ENCODE peak calls at places on chromosome 2, in four cellular contexts. D is uterus, I is WERI-Rb-1, V is fibroblast of the aortic adventitia. B is an unnamed sample.

GRCh38 chr2:146806295-146807005 is 1038.4 kb upstream of the ACVR2A start:
- DNase-seq in D (no peak), I (no peak), V (peak), B (peak)

GRCh38 chr2:47031909-47032668 is 116.5 kb upstream of the MCFD2 start:
- DNase-seq in D (no peak), I (no peak), V (no peak), B (no peak)

GRCh38 chr2:178093471-178093870 is 18.8 kb upstream of the RBM45 start:
- DNase-seq in D (no peak), I (no peak), V (no peak), B (no peak)

GRCh38 chr2:33835926-33836325 is 236.8 kb upstream of the FAM98A start:
- DNase-seq in D (no peak), I (no peak), V (no peak), B (no peak)

GRCh38 chr2:197293252-197294007 is 17.1 kb downstream of the ANKRD44 start:
- DNase-seq in D (no peak), I (no peak), V (no peak), B (peak)

GRCh38 chr2:70671059-70671685 is 96.8 kb downstream of the ADD2 start:
- DNase-seq in D (no peak), I (no peak), V (peak), B (no peak)

GRCh38 chr2:53859354-53860159 is at the start of gene GPR75:
- DNase-seq in D (no peak), I (no peak), V (peak), B (peak)

GRCh38 chr2:54609647-54610046 is 113.8 kb upstream of the EML6 start:
- DNase-seq in D (no peak), I (no peak), V (no peak), B (no peak)

GRCh38 chr2:105252271-105252670 is 10.7 kb downstream of the GPR45 start:
- DNase-seq in D (no peak), I (no peak), V (no peak), B (no peak)

GRCh38 chr2:74862268-74862964 is 28.5 kb downstream of the HK2 start:
- DNase-seq in D (no peak), I (no peak), V (no peak), B (no peak)

GRCh38 chr2:189599245-189599644 is 18.7 kb upstream of the SLC40A1 start:
- DNase-seq in D (no peak), I (no peak), V (peak), B (no peak)

GRCh38 chr2:72539145-72539552 is 286.7 kb downstream of the EXOC6B start:
- DNase-seq in D (no peak), I (no peak), V (peak), B (peak)

GRCh38 chr2:159124441-159124911 is 156.0 kb downstream of the TANC1 start:
- DNase-seq in D (peak), I (no peak), V (peak), B (peak)

GRCh38 chr2:189676471-189676870 is 2.0 kb downstream of the ANKAR start:
- DNase-seq in D (no peak), I (no peak), V (no peak), B (peak)

GRCh38 chr2:143083636-143084035 is 45.6 kb upstream of the ARHGAP15 start:
- DNase-seq in D (no peak), I (no peak), V (peak), B (peak)

GRCh38 chr2:150126143-150126725 is 361.2 kb downstream of the RND3 start:
- DNase-seq in D (no peak), I (no peak), V (no peak), B (no peak)

GRCh38 chr2:130726614-130727180 is 2.2 kb upstream of the GPR148 start:
- DNase-seq in D (no peak), I (no peak), V (peak), B (no peak)
- H3K4me3 ChIP-seq in D (peak), I (peak), V (peak), B (peak)

DNA sequence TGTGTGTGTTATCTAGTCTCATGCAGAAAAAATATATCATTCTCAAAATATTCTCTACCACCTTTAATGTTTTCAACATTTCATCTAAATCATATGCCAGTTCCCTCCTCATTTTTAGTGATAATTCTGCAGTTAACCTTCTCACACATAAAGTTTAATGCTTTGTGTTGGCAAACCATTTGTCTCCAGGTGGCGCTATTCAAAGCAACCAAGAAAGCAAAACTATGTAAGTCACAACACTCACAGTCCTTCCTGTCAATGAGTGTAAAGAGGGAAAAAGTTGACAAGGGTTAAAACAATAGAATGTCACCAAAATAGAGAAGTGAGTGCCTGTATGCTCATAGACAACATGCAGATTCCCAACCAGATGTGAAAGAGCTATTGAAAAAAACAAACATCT is 961.6 kb upstream of the LRRTM1 start:
- DNase-seq in D (no peak), I (peak), V (no peak), B (peak)
- TF ChIP-seq CTCF in D (no peak), I (peak), V (no peak), B (no peak)

GRCh38 chr2:219418570-219419189 is 503 bp downstream of the DES start:
- DNase-seq in D (peak), I (no peak), V (no peak), B (no peak)
- H3K4me3 ChIP-seq in D (peak), I (no peak), V (no peak), B (peak)

GRCh38 chr2:203242518-203242917 is 3.7 kb downstream of the CYP20A1 start:
- DNase-seq in D (no peak), I (no peak), V (no peak), B (no peak)

GRCh38 chr2:203238329-203238710 is 498 bp upstream of the CYP20A1 start:
- DNase-seq in D (no peak), I (no peak), V (no peak), B (no peak)

GRCh38 chr2:203240491-203240890 is 1.7 kb downstream of the CYP20A1 start:
- DNase-seq in D (no peak), I (no peak), V (no peak), B (no peak)

GRCh38 chr2:203237501-203238238 is 1.1 kb upstream of the CYP20A1 start:
- DNase-seq in D (no peak), I (no peak), V (no peak), B (no peak)

DNA sequence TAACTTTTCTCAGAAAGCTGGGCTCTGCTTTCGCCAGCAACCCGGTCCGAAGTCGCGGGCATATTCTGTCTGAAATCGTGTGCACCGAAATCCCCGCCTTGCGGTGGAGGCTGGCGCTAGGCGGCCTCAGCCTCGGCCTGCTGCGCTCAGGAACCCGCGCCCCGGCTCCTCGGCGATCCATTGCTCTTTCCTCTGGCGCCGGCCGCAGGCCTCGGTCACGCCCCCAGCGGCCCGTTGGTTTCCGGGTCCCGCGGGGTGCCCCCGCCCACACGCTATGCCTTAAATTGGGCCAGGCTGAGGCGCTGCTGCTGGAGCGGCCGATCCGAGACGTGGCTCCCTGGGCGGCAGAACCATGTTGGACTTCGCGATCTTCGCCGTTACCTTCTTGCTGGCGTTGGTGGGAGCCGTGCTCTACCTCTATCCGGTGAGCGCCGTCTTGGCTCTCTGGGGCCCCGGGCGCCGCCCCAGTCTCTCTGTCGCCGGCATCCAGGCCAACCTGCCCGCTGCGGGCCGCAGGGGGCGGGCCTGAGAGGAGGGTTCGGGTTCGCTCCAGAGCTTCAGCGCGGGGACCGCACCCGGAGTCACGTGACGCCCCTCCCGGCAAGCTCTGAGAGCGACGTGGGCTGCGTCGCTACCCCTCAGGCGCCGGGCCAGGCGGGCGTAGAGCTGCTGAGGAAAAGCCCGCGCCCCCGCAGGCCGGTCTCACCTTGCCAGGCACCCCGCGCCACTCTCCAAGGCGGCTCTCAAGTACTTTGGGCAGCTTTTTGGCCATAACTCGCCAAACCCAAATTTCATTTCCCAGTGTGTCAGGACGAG is at the start of gene CYP20A1:
- DNase-seq in D (peak), I (peak), V (peak), B (peak)
- TF ChIP-seq CTCF in D (peak), I (peak), V (peak), B (peak)

GRCh38 chr2:109130726-109130995 is 1.7 kb downstream of the SH3RF3 start:
- DNase-seq in D (no peak), I (no peak), V (peak), B (no peak)
- H3K4me3 ChIP-seq in D (peak), I (no peak), V (peak), B (peak)

GRCh38 chr2:9767656-9768281 is 75.5 kb upstream of the TAF1B start:
- DNase-seq in D (no peak), I (no peak), V (no peak), B (no peak)

GRCh38 chr2:9769171-9770005 is 73.9 kb upstream of the TAF1B start:
- DNase-seq in D (no peak), I (peak), V (no peak), B (no peak)

GRCh38 chr2:9770006-9770307 is 73.3 kb upstream of the TAF1B start:
- DNase-seq in D (no peak), I (no peak), V (no peak), B (no peak)

GRCh38 chr2:9770308-9771100 is 72.8 kb upstream of the TAF1B start:
- DNase-seq in D (peak), I (peak), V (peak), B (peak)

GRCh38 chr2:9768388-9768787 is 74.9 kb upstream of the TAF1B start:
- DNase-seq in D (no peak), I (peak), V (no peak), B (no peak)
- TF ChIP-seq CTCF in D (no peak), I (peak), V (no peak), B (no peak)

GRCh38 chr2:64222351-64222750 is 78.1 kb upstream of the PELI1 start:
- DNase-seq in D (no peak), I (no peak), V (peak), B (peak)

GRCh38 chr2:64220285-64220684 is 76.1 kb upstream of the PELI1 start:
- DNase-seq in D (no peak), I (no peak), V (no peak), B (no peak)

GRCh38 chr2:64222942-64223511 is 78.8 kb upstream of the PELI1 start:
- DNase-seq in D (no peak), I (no peak), V (no peak), B (no peak)

GRCh38 chr2:64221935-64222334 is 77.7 kb upstream of the PELI1 start:
- DNase-seq in D (no peak), I (no peak), V (no peak), B (no peak)

GRCh38 chr2:64220906-64221659 is 76.9 kb upstream of the PELI1 start:
- DNase-seq in D (no peak), I (no peak), V (no peak), B (no peak)
- H3K4me3 ChIP-seq in D (no peak), I (no peak), V (no peak), B (no peak)

GRCh38 chr2:79101024-79101423 is 13.2 kb upstream of the REG1B start:
- DNase-seq in D (no peak), I (no peak), V (no peak), B (no peak)

GRCh38 chr2:79100301-79100700 is 12.5 kb upstream of the REG1B start:
- DNase-seq in D (no peak), I (no peak), V (no peak), B (no peak)

GRCh38 chr2:79099140-79099686 is 11.4 kb upstream of the REG1B start:
- DNase-seq in D (no peak), I (no peak), V (no peak), B (no peak)

GRCh38 chr2:79103199-79103598 is 15.4 kb upstream of the REG1B start:
- DNase-seq in D (no peak), I (no peak), V (no peak), B (no peak)

DNA sequence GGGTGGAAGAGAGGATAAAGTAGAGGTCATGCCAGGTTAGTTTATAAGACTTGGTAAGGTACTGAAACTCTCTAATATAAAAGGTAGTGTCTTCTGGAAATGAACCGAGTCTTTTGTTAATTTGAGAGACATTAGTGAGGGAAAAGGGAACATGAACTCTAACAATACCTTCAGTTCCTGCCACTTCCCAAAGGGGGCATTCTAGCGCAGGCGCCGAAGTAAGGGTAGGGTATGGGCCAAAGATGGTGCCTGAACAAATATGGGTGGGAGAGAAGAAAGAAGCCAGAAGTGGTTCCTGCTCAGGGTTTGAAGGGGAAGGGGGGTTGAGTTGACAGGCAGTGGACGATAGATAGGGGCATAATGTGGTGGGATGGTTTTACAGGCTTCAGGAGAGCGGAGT is 10.1 kb upstream of the REG1B start:
- DNase-seq in D (no peak), I (no peak), V (no peak), B (no peak)
- TF ChIP-seq CTCF in D (no peak), I (no peak), V (no peak), B (no peak)

GRCh38 chr2:27080140-27080469 is 1.7 kb downstream of the EMILIN1 start:
- DNase-seq in D (no peak), I (no peak), V (no peak), B (no peak)
- H3K4me3 ChIP-seq in D (peak), I (no peak), V (peak), B (peak)

GRCh38 chr2:65429799-65430514 is 2.4 kb downstream of the SPRED2 start:
- DNase-seq in D (peak), I (peak), V (peak), B (peak)

GRCh38 chr2:65434592-65435241 is 2.3 kb upstream of the SPRED2 start:
- DNase-seq in D (no peak), I (no peak), V (no peak), B (no peak)

GRCh38 chr2:65430515-65431416 is 1.6 kb downstream of the SPRED2 start:
- DNase-seq in D (peak), I (peak), V (peak), B (peak)

GRCh38 chr2:65432227-65433190 is at the start of gene SPRED2:
- DNase-seq in D (peak), I (peak), V (peak), B (peak)

GRCh38 chr2:65431417-65432226 is 777 bp downstream of the SPRED2 start:
- DNase-seq in D (peak), I (peak), V (peak), B (peak)
- TF ChIP-seq CTCF in D (no peak), I (no peak), V (no peak), B (no peak)

B was measured in cardiac fibroblast.